ENCODE peak calls at places on chromosomes 6 and 20, in nine cellular contexts. One of them, this sample, is unnamed.
A peak's percentile ranks its signal among the peaks of the same experiment; 100 is the strongest.

GRCh38 chr6:117677553-117678131 is 2.4 kb downstream of the NUS1 start:
- DNase-seq in IMR-90: peak; percentile 44
- DNase-seq in astrocyte: peak; percentile 8
- DNase-seq in heart right ventricle: no peak
- DNase-seq in ovary: no peak
- DNase-seq in CD8-positive, alpha-beta memory T cell: peak; percentile 9
- DNase-seq in stomach: no peak
- DNase-seq in left ventricle myocardium inferior: no peak
- DNase-seq in lower lobe of right lung: no peak
- DNase-seq in this sample: no peak

GRCh38 chr6:131383421-131384411 is 189.3 kb upstream of the ARG1 start:
- DNase-seq in left ventricle myocardium inferior: no peak
- DNase-seq in heart right ventricle: no peak
- DNase-seq in ovary: no peak
- DNase-seq in lower lobe of right lung: no peak
- DNase-seq in IMR-90: no peak
- DNase-seq in astrocyte: peak; percentile 38
- DNase-seq in CD8-positive, alpha-beta memory T cell: no peak
- DNase-seq in stomach: no peak
- DNase-seq in this sample: peak; percentile 82

GRCh38 chr6:149065658-149066556 is 251.6 kb upstream of the TAB2 start:
- DNase-seq in left ventricle myocardium inferior: no peak
- DNase-seq in ovary: no peak
- DNase-seq in heart right ventricle: peak; percentile 28
- DNase-seq in lower lobe of right lung: no peak
- DNase-seq in astrocyte: no peak
- DNase-seq in stomach: no peak
- DNase-seq in CD8-positive, alpha-beta memory T cell: no peak
- DNase-seq in IMR-90: no peak
- DNase-seq in this sample: peak; percentile 79

GRCh38 chr6:143970827-143971226 is 37.2 kb downstream of the PLAGL1 start:
- DNase-seq in astrocyte: no peak
- DNase-seq in ovary: no peak
- DNase-seq in CD8-positive, alpha-beta memory T cell: no peak
- DNase-seq in left ventricle myocardium inferior: no peak
- DNase-seq in stomach: no peak
- DNase-seq in IMR-90: no peak
- DNase-seq in lower lobe of right lung: no peak
- DNase-seq in heart right ventricle: no peak
- DNase-seq in this sample: no peak

GRCh38 chr20:57282691-57283361 is 16.4 kb upstream of the BMP7 start:
- DNase-seq in stomach: no peak
- DNase-seq in left ventricle myocardium inferior: no peak
- DNase-seq in astrocyte: no peak
- DNase-seq in CD8-positive, alpha-beta memory T cell: no peak
- DNase-seq in IMR-90: no peak
- DNase-seq in lower lobe of right lung: no peak
- DNase-seq in ovary: no peak
- DNase-seq in heart right ventricle: no peak
- DNase-seq in this sample: no peak

GRCh38 chr6:27260836-27261375 is 13.4 kb downstream of the PRSS16 start:
- DNase-seq in heart right ventricle: no peak
- DNase-seq in stomach: no peak
- DNase-seq in IMR-90: no peak
- DNase-seq in astrocyte: no peak
- DNase-seq in lower lobe of right lung: no peak
- DNase-seq in ovary: no peak
- DNase-seq in left ventricle myocardium inferior: no peak
- DNase-seq in CD8-positive, alpha-beta memory T cell: no peak
- DNase-seq in this sample: no peak

GRCh38 chr6:108798672-108799355 is 49.4 kb upstream of the ARMC2 start:
- DNase-seq in ovary: no peak
- DNase-seq in heart right ventricle: peak; percentile 21
- DNase-seq in CD8-positive, alpha-beta memory T cell: peak; percentile 27
- DNase-seq in IMR-90: no peak
- DNase-seq in left ventricle myocardium inferior: peak; percentile 35
- DNase-seq in astrocyte: no peak
- DNase-seq in stomach: peak; percentile 54
- DNase-seq in lower lobe of right lung: peak; percentile 59
- DNase-seq in this sample: peak; percentile 89

GRCh38 chr20:36881888-36882287 is 6.0 kb downstream of the TLDC2 start:
- DNase-seq in IMR-90: no peak
- DNase-seq in ovary: no peak
- DNase-seq in astrocyte: no peak
- DNase-seq in CD8-positive, alpha-beta memory T cell: no peak
- DNase-seq in left ventricle myocardium inferior: no peak
- DNase-seq in lower lobe of right lung: no peak
- DNase-seq in stomach: no peak
- DNase-seq in heart right ventricle: no peak
- DNase-seq in this sample: no peak

GRCh38 chr6:145761584-145761983 is 26.3 kb upstream of the EPM2A start:
- DNase-seq in IMR-90: no peak
- DNase-seq in heart right ventricle: no peak
- DNase-seq in ovary: no peak
- DNase-seq in CD8-positive, alpha-beta memory T cell: no peak
- DNase-seq in lower lobe of right lung: no peak
- DNase-seq in stomach: no peak
- DNase-seq in left ventricle myocardium inferior: no peak
- DNase-seq in astrocyte: no peak
- DNase-seq in this sample: no peak

DNA sequence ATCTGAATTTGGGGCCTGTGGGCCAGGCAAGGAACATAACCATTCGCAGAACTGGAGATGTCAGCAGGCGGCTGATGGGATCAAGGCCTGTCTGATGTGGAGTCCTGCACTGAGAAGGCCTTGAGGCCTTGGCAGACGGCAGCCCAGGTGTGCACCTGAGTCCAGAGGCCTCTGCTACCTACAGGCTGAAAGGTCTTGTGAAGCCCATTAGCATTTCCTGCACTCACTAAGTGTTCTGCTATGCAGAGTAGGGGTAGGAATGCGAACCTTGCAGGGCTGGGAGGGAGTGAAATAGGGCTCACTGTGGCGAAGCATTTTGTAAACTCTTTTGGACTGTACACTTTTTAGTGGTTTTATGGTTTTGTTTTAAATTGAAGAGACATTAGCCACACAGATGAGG is 48.3 kb upstream of the RNF24 start:
- DNase-seq in ovary: no peak
- DNase-seq in stomach: no peak
- DNase-seq in left ventricle myocardium inferior: no peak
- DNase-seq in IMR-90: peak; percentile 41
- DNase-seq in lower lobe of right lung: no peak
- DNase-seq in astrocyte: peak; percentile 74
- DNase-seq in heart right ventricle: no peak
- DNase-seq in CD8-positive, alpha-beta memory T cell: no peak
- DNase-seq in this sample: no peak
- H3K27ac ChIP-seq in ovary: no peak overlapping the region
- H3K27ac ChIP-seq in stomach: peak overlapping the region; percentile 79
- H3K27ac ChIP-seq in left ventricle myocardium inferior: peak overlapping the region; percentile 91
- H3K27ac ChIP-seq in IMR-90: peak overlapping the region; percentile 84
- H3K27ac ChIP-seq in lower lobe of right lung: peak overlapping the region; percentile 76
- H3K27ac ChIP-seq in astrocyte: peak overlapping the region; percentile 78
- H3K27ac ChIP-seq in heart right ventricle: peak overlapping the region; percentile 83
- H3K27ac ChIP-seq in CD8-positive, alpha-beta memory T cell: peak overlapping the region; percentile 39
- H3K27ac ChIP-seq in this sample: no peak overlapping the region

GRCh38 chr6:10529231-10529801 is 8.2 kb downstream of the GCNT2 start:
- DNase-seq in stomach: peak; percentile 71
- DNase-seq in ovary: no peak
- DNase-seq in CD8-positive, alpha-beta memory T cell: no peak
- DNase-seq in left ventricle myocardium inferior: no peak
- DNase-seq in lower lobe of right lung: peak; percentile 53
- DNase-seq in IMR-90: no peak
- DNase-seq in heart right ventricle: no peak
- DNase-seq in astrocyte: peak; percentile 74
- DNase-seq in this sample: no peak

GRCh38 chr6:10531513-10531912 is 10.4 kb downstream of the GCNT2 start:
- DNase-seq in ovary: no peak
- DNase-seq in IMR-90: no peak
- DNase-seq in CD8-positive, alpha-beta memory T cell: no peak
- DNase-seq in left ventricle myocardium inferior: no peak
- DNase-seq in stomach: no peak
- DNase-seq in astrocyte: no peak
- DNase-seq in lower lobe of right lung: no peak
- DNase-seq in heart right ventricle: no peak
- DNase-seq in this sample: no peak

GRCh38 chr6:10531942-10532341 is 10.8 kb downstream of the GCNT2 start:
- DNase-seq in astrocyte: no peak
- DNase-seq in ovary: no peak
- DNase-seq in stomach: no peak
- DNase-seq in CD8-positive, alpha-beta memory T cell: no peak
- DNase-seq in lower lobe of right lung: no peak
- DNase-seq in left ventricle myocardium inferior: no peak
- DNase-seq in heart right ventricle: no peak
- DNase-seq in IMR-90: no peak
- DNase-seq in this sample: no peak

GRCh38 chr6:10526156-10526555 is 5.0 kb downstream of the GCNT2 start:
- DNase-seq in stomach: no peak
- DNase-seq in IMR-90: no peak
- DNase-seq in CD8-positive, alpha-beta memory T cell: no peak
- DNase-seq in astrocyte: peak; percentile 64
- DNase-seq in heart right ventricle: no peak
- DNase-seq in lower lobe of right lung: no peak
- DNase-seq in ovary: no peak
- DNase-seq in left ventricle myocardium inferior: no peak
- DNase-seq in this sample: no peak

DNA sequence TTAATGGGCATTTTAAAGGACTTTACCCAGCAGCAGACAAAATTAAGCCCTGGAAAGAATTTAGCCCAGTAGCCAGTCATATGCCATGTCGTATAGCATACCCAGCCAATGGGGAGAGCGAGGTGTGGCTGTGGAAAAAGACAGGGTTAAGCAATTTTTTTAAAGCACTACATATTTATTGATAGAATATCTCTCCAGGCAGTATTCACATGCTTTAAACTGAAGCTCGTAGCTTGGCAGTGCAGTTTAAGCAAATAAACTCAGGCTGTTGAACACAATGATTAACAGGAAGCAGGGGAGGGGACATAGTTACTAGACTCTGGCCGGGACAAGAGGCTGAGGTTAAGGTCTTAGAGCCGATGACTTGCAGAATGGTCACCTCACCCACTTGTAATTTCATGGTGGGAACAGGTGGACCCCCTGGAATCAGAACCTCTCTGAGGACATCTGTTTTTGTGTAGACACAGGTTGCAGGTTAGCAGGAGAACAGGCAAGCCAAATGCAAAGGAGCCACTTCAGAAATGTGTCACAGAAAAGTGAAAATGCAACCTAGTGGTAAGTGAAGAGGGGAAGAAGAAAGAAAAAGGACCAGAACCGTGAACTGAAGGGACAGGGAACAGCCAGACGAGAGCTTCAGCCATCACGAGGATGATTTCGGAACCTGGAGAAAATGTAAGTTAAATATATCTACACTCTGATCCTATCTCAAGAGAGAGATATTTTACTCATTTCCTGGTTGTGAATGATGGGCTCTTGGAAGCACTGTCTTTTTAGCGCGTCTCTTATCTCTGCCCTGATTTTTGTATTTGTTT is 7.2 kb downstream of the GCNT2 start:
- DNase-seq in stomach: peak; percentile 74
- DNase-seq in IMR-90: peak; percentile 55
- DNase-seq in heart right ventricle: no peak
- DNase-seq in ovary: no peak
- DNase-seq in left ventricle myocardium inferior: no peak
- DNase-seq in lower lobe of right lung: no peak
- DNase-seq in astrocyte: peak; percentile 59
- DNase-seq in CD8-positive, alpha-beta memory T cell: no peak
- DNase-seq in this sample: no peak
- H3K4me3 ChIP-seq in stomach: peak overlapping the region; percentile 47
- H3K4me3 ChIP-seq in IMR-90: peak overlapping the region; percentile 26
- H3K4me3 ChIP-seq in heart right ventricle: peak overlapping the region; percentile 58
- H3K4me3 ChIP-seq in ovary: peak overlapping the region; percentile 8
- H3K4me3 ChIP-seq in left ventricle myocardium inferior: peak overlapping the region; percentile 55
- H3K4me3 ChIP-seq in lower lobe of right lung: peak overlapping the region; percentile 55
- H3K4me3 ChIP-seq in astrocyte: peak overlapping the region; percentile 43
- H3K4me3 ChIP-seq in CD8-positive, alpha-beta memory T cell: peak overlapping the region; percentile 66
- H3K4me3 ChIP-seq in this sample: peak overlapping the region; percentile 55

GRCh38 chr6:157772820-157773219 is 50.2 kb upstream of the SNX9 start:
- DNase-seq in lower lobe of right lung: no peak
- DNase-seq in stomach: no peak
- DNase-seq in IMR-90: no peak
- DNase-seq in left ventricle myocardium inferior: no peak
- DNase-seq in CD8-positive, alpha-beta memory T cell: no peak
- DNase-seq in astrocyte: no peak
- DNase-seq in ovary: no peak
- DNase-seq in heart right ventricle: no peak
- DNase-seq in this sample: no peak

GRCh38 chr6:157770946-157771345 is 52.1 kb upstream of the SNX9 start:
- DNase-seq in astrocyte: peak; percentile 45
- DNase-seq in ovary: no peak
- DNase-seq in CD8-positive, alpha-beta memory T cell: no peak
- DNase-seq in stomach: no peak
- DNase-seq in heart right ventricle: no peak
- DNase-seq in left ventricle myocardium inferior: no peak
- DNase-seq in IMR-90: peak; percentile 83
- DNase-seq in lower lobe of right lung: no peak
- DNase-seq in this sample: no peak

GRCh38 chr6:157775376-157775775 is 47.7 kb upstream of the SNX9 start:
- DNase-seq in left ventricle myocardium inferior: no peak
- DNase-seq in IMR-90: no peak
- DNase-seq in ovary: no peak
- DNase-seq in lower lobe of right lung: no peak
- DNase-seq in astrocyte: no peak
- DNase-seq in heart right ventricle: no peak
- DNase-seq in stomach: no peak
- DNase-seq in CD8-positive, alpha-beta memory T cell: no peak
- DNase-seq in this sample: no peak

GRCh38 chr6:157774153-157775135 is 48.6 kb upstream of the SNX9 start:
- DNase-seq in CD8-positive, alpha-beta memory T cell: no peak
- DNase-seq in left ventricle myocardium inferior: no peak
- DNase-seq in astrocyte: no peak
- DNase-seq in heart right ventricle: no peak
- DNase-seq in lower lobe of right lung: no peak
- DNase-seq in stomach: no peak
- DNase-seq in IMR-90: no peak
- DNase-seq in ovary: peak; percentile 32
- DNase-seq in this sample: no peak

GRCh38 chr6:157773248-157773773 is 49.7 kb upstream of the SNX9 start:
- DNase-seq in lower lobe of right lung: no peak
- DNase-seq in stomach: no peak
- DNase-seq in astrocyte: no peak
- DNase-seq in ovary: no peak
- DNase-seq in heart right ventricle: no peak
- DNase-seq in IMR-90: no peak
- DNase-seq in CD8-positive, alpha-beta memory T cell: no peak
- DNase-seq in left ventricle myocardium inferior: no peak
- DNase-seq in this sample: no peak
- H3K4me1 ChIP-seq in lower lobe of right lung: peaks cover 12% of the 10 kb centered on the region
- H3K4me1 ChIP-seq in stomach: peaks cover 10% of the 10 kb centered on the region
- H3K4me1 ChIP-seq in astrocyte: peaks cover 4% of the 10 kb centered on the region
- H3K4me1 ChIP-seq in ovary: no peaks in the 10 kb centered on the region
- H3K4me1 ChIP-seq in heart right ventricle: no peaks in the 10 kb centered on the region
- H3K4me1 ChIP-seq in IMR-90: peaks cover 2% of the 10 kb centered on the region
- H3K4me1 ChIP-seq in CD8-positive, alpha-beta memory T cell: peaks cover 15% of the 10 kb centered on the region
- H3K4me1 ChIP-seq in left ventricle myocardium inferior: peaks cover 8% of the 10 kb centered on the region
- H3K4me1 ChIP-seq in this sample: peaks cover 30% of the 10 kb centered on the region

DNA sequence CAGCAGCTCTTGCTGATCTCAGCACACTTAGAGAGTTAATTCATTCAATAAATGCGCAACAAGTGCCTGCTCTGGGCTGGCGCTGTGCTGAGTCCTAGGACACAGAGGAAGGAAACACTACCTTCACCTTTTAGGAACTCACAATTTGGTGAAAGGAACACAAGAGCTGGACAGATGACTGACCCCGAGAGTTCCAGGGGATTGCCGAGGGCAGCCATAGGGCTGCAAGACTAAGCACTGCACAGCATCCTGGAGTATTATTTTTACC is 2.6 kb downstream of the FANCE start:
- DNase-seq in left ventricle myocardium inferior: no peak
- DNase-seq in astrocyte: no peak
- DNase-seq in stomach: no peak
- DNase-seq in IMR-90: no peak
- DNase-seq in lower lobe of right lung: no peak
- DNase-seq in CD8-positive, alpha-beta memory T cell: no peak
- DNase-seq in ovary: no peak
- DNase-seq in heart right ventricle: no peak
- DNase-seq in this sample: no peak
- H3K27ac ChIP-seq in left ventricle myocardium inferior: no peak overlapping the region
- H3K27ac ChIP-seq in astrocyte: no peak overlapping the region
- H3K27ac ChIP-seq in stomach: no peak overlapping the region
- H3K27ac ChIP-seq in IMR-90: no peak overlapping the region
- H3K27ac ChIP-seq in lower lobe of right lung: no peak overlapping the region
- H3K27ac ChIP-seq in CD8-positive, alpha-beta memory T cell: no peak overlapping the region
- H3K27ac ChIP-seq in ovary: no peak overlapping the region
- H3K27ac ChIP-seq in heart right ventricle: no peak overlapping the region
- H3K27ac ChIP-seq in this sample: no peak overlapping the region

This sample was measured in spleen.